ENCODE peak calls at places on chromosomes 16 and 17, in seven cellular contexts. I is HuH-7; C is left cardiac atrium; B is Karpas-422; A is lower leg skin; F is mesendoderm; Y is CD8-positive, alpha-beta memory T cell. T is an unnamed sample.

GRCh38 chr17:43457362-43457692 is 26.4 kb upstream of the DHX8 start:
- DNase-seq in C (no peak), I (no peak), Y (no peak), F (no peak), A (no peak), B (no peak), T (no peak)

GRCh38 chr17:58710948-58711552 is 18.6 kb downstream of the RAD51C start:
- DNase-seq in Y (peak), I (no peak), A (peak), B (peak), F (peak), C (peak), T (no peak)

GRCh38 chr17:68987966-68988365 is 32.8 kb upstream of the ABCA8 start:
- DNase-seq in F (no peak), C (no peak), I (no peak), A (no peak), B (peak), Y (no peak), T (no peak)

GRCh38 chr17:83009414-83010322 is 69.7 kb upstream of the METRNL start:
- DNase-seq in A (peak), C (no peak), B (no peak), Y (no peak), I (no peak), F (no peak), T (no peak)

GRCh38 chr17:38872671-38873385 is 3.0 kb downstream of the LASP1 start:
- DNase-seq in F (no peak), A (no peak), Y (no peak), I (no peak), C (no peak), B (peak), T (peak)

GRCh38 chr16:64920211-64920610 is 201.7 kb downstream of the CDH11 start:
- DNase-seq in I (no peak), F (no peak), C (no peak), Y (no peak), B (no peak), A (no peak), T (no peak)

GRCh38 chr17:45234641-45235040 is 13.0 kb downstream of the FMNL1 start:
- DNase-seq in B (peak), Y (peak), A (no peak), F (peak), I (peak), C (no peak), T (peak)

GRCh38 chr17:4748687-4749086 is 9.0 kb upstream of the CXCL16 start:
- DNase-seq in B (no peak), F (no peak), A (no peak), I (no peak), Y (no peak), C (no peak), T (no peak)

GRCh38 chr17:59753522-59754467 is 46.3 kb downstream of the VMP1 start:
- DNase-seq in F (peak), C (no peak), I (peak), Y (peak), B (peak), A (no peak), T (no peak)

T was measured in activated T-cell treated with anti-CD3 and anti-CD28 coated beads, Interleukin-2, amount 50 U/mL, for 1 hour.